ENCODE peak calls at places on chromosome 14, in eight cellular contexts. One of them, this sample, is unnamed.

GRCh38 chr14:89516173-89516572 is 99.1 kb upstream of the FOXN3 start:
- DNase-seq in HCT116: no peak
- DNase-seq in tibial nerve: no peak
- DNase-seq in heart right ventricle: no peak
- DNase-seq in AG10803: no peak
- DNase-seq in epithelial cell of proximal tubule: no peak
- DNase-seq in AG09309: no peak
- DNase-seq in left ventricle myocardium inferior: no peak
- DNase-seq in this sample: no peak

GRCh38 chr14:90409209-90409730 is 12.4 kb downstream of the CALM1 start:
- DNase-seq in HCT116: no peak
- DNase-seq in tibial nerve: peak
- DNase-seq in heart right ventricle: peak
- DNase-seq in AG10803: peak
- DNase-seq in epithelial cell of proximal tubule: peak
- DNase-seq in AG09309: peak
- DNase-seq in left ventricle myocardium inferior: peak
- DNase-seq in this sample: peak

GRCh38 chr14:76950043-76951020 is 78.2 kb downstream of the IRF2BPL start:
- DNase-seq in HCT116: no peak
- DNase-seq in tibial nerve: no peak
- DNase-seq in heart right ventricle: no peak
- DNase-seq in AG10803: peak
- DNase-seq in epithelial cell of proximal tubule: peak
- DNase-seq in AG09309: no peak
- DNase-seq in left ventricle myocardium inferior: no peak
- DNase-seq in this sample: peak

GRCh38 chr14:69038449-69039286 is 59.6 kb upstream of the ACTN1 start:
- DNase-seq in HCT116: no peak
- DNase-seq in tibial nerve: no peak
- DNase-seq in heart right ventricle: peak
- DNase-seq in AG10803: peak
- DNase-seq in epithelial cell of proximal tubule: no peak
- DNase-seq in AG09309: peak
- DNase-seq in left ventricle myocardium inferior: no peak
- DNase-seq in this sample: no peak

GRCh38 chr14:55276736-55277135 is 5.5 kb downstream of the FBXO34 start:
- DNase-seq in HCT116: no peak
- DNase-seq in tibial nerve: no peak
- DNase-seq in heart right ventricle: no peak
- DNase-seq in AG10803: no peak
- DNase-seq in epithelial cell of proximal tubule: no peak
- DNase-seq in AG09309: no peak
- DNase-seq in left ventricle myocardium inferior: no peak
- DNase-seq in this sample: no peak

GRCh38 chr14:104434214-104435076 is 145.1 kb upstream of the C14orf180 start:
- DNase-seq in HCT116: no peak
- DNase-seq in tibial nerve: no peak
- DNase-seq in heart right ventricle: no peak
- DNase-seq in AG10803: no peak
- DNase-seq in epithelial cell of proximal tubule: no peak
- DNase-seq in AG09309: no peak
- DNase-seq in left ventricle myocardium inferior: no peak
- DNase-seq in this sample: no peak

GRCh38 chr14:50801706-50802105 is 29.3 kb downstream of the NIN start:
- DNase-seq in HCT116: no peak
- DNase-seq in tibial nerve: no peak
- DNase-seq in heart right ventricle: no peak
- DNase-seq in AG10803: peak
- DNase-seq in epithelial cell of proximal tubule: peak
- DNase-seq in AG09309: no peak
- DNase-seq in left ventricle myocardium inferior: no peak
- DNase-seq in this sample: no peak

GRCh38 chr14:24249230-24250021 is 7.0 kb upstream of the TINF2 start:
- DNase-seq in HCT116: no peak
- DNase-seq in tibial nerve: no peak
- DNase-seq in heart right ventricle: no peak
- DNase-seq in AG10803: no peak
- DNase-seq in epithelial cell of proximal tubule: no peak
- DNase-seq in AG09309: no peak
- DNase-seq in left ventricle myocardium inferior: no peak
- DNase-seq in this sample: no peak

GRCh38 chr14:85607571-85608219 is 77.8 kb downstream of the FLRT2 start:
- DNase-seq in HCT116: no peak
- DNase-seq in tibial nerve: no peak
- DNase-seq in heart right ventricle: no peak
- DNase-seq in AG10803: peak
- DNase-seq in epithelial cell of proximal tubule: no peak
- DNase-seq in AG09309: peak
- DNase-seq in left ventricle myocardium inferior: no peak
- DNase-seq in this sample: no peak

GRCh38 chr14:105187935-105188524 is 6.9 kb upstream of the NUDT14 start:
- DNase-seq in HCT116: no peak
- DNase-seq in tibial nerve: no peak
- DNase-seq in heart right ventricle: no peak
- DNase-seq in AG10803: no peak
- DNase-seq in epithelial cell of proximal tubule: no peak
- DNase-seq in AG09309: no peak
- DNase-seq in left ventricle myocardium inferior: no peak
- DNase-seq in this sample: peak

GRCh38 chr14:50475460-50475859 is 56.9 kb downstream of the MAP4K5 start:
- DNase-seq in HCT116: no peak
- DNase-seq in tibial nerve: no peak
- DNase-seq in heart right ventricle: no peak
- DNase-seq in AG10803: no peak
- DNase-seq in epithelial cell of proximal tubule: no peak
- DNase-seq in AG09309: no peak
- DNase-seq in left ventricle myocardium inferior: no peak
- DNase-seq in this sample: no peak

GRCh38 chr14:89432226-89432625 is 15.2 kb upstream of the FOXN3 start:
- DNase-seq in HCT116: no peak
- DNase-seq in tibial nerve: no peak
- DNase-seq in heart right ventricle: no peak
- DNase-seq in AG10803: no peak
- DNase-seq in epithelial cell of proximal tubule: no peak
- DNase-seq in AG09309: no peak
- DNase-seq in left ventricle myocardium inferior: no peak
- DNase-seq in this sample: no peak

GRCh38 chr14:94451826-94452225 is 774 bp downstream of the SERPINA11 start:
- DNase-seq in HCT116: no peak
- DNase-seq in tibial nerve: no peak
- DNase-seq in heart right ventricle: no peak
- DNase-seq in AG10803: no peak
- DNase-seq in epithelial cell of proximal tubule: no peak
- DNase-seq in AG09309: no peak
- DNase-seq in left ventricle myocardium inferior: no peak
- DNase-seq in this sample: no peak

GRCh38 chr14:29993148-29993547 is 65.5 kb upstream of the PRKD1 start:
- DNase-seq in HCT116: no peak
- DNase-seq in tibial nerve: no peak
- DNase-seq in heart right ventricle: no peak
- DNase-seq in AG10803: no peak
- DNase-seq in epithelial cell of proximal tubule: no peak
- DNase-seq in AG09309: no peak
- DNase-seq in left ventricle myocardium inferior: no peak
- DNase-seq in this sample: peak

GRCh38 chr14:37587881-37588666 is 7.0 kb downstream of the FOXA1 start:
- DNase-seq in HCT116: no peak
- DNase-seq in tibial nerve: no peak
- DNase-seq in heart right ventricle: no peak
- DNase-seq in AG10803: no peak
- DNase-seq in epithelial cell of proximal tubule: no peak
- DNase-seq in AG09309: no peak
- DNase-seq in left ventricle myocardium inferior: no peak
- DNase-seq in this sample: peak

GRCh38 chr14:23006544-23007419 is 3.2 kb downstream of the C14orf93 start:
- DNase-seq in HCT116: peak
- DNase-seq in tibial nerve: peak
- DNase-seq in heart right ventricle: peak
- DNase-seq in AG10803: peak
- DNase-seq in epithelial cell of proximal tubule: peak
- DNase-seq in AG09309: peak
- DNase-seq in left ventricle myocardium inferior: peak
- DNase-seq in this sample: peak

GRCh38 chr14:70635971-70636595 is 5.6 kb upstream of the TTC9 start:
- DNase-seq in HCT116: peak
- DNase-seq in tibial nerve: no peak
- DNase-seq in heart right ventricle: no peak
- DNase-seq in AG10803: no peak
- DNase-seq in epithelial cell of proximal tubule: peak
- DNase-seq in AG09309: no peak
- DNase-seq in left ventricle myocardium inferior: no peak
- DNase-seq in this sample: no peak

GRCh38 chr14:106372870-106373657 is 846.7 kb downstream of the TMEM121 start:
- DNase-seq in HCT116: peak
- DNase-seq in tibial nerve: peak
- DNase-seq in heart right ventricle: no peak
- DNase-seq in AG10803: no peak
- DNase-seq in epithelial cell of proximal tubule: no peak
- DNase-seq in AG09309: no peak
- DNase-seq in left ventricle myocardium inferior: peak
- DNase-seq in this sample: peak
- TF ChIP-seq CTCF in HCT116: peak
- TF ChIP-seq CTCF in tibial nerve: peak
- TF ChIP-seq CTCF in heart right ventricle: peak
- TF ChIP-seq CTCF in AG10803: no peak
- TF ChIP-seq CTCF in epithelial cell of proximal tubule: peak
- TF ChIP-seq CTCF in AG09309: peak
- TF ChIP-seq CTCF in left ventricle myocardium inferior: peak
- TF ChIP-seq CTCF in this sample: peak

GRCh38 chr14:102500724-102501123 is 8.9 kb downstream of the ANKRD9 start:
- DNase-seq in HCT116: no peak
- DNase-seq in tibial nerve: no peak
- DNase-seq in heart right ventricle: no peak
- DNase-seq in AG10803: no peak
- DNase-seq in epithelial cell of proximal tubule: no peak
- DNase-seq in AG09309: no peak
- DNase-seq in left ventricle myocardium inferior: no peak
- DNase-seq in this sample: no peak

GRCh38 chr14:102503576-102504224 is 5.9 kb downstream of the ANKRD9 start:
- DNase-seq in HCT116: no peak
- DNase-seq in tibial nerve: no peak
- DNase-seq in heart right ventricle: no peak
- DNase-seq in AG10803: no peak
- DNase-seq in epithelial cell of proximal tubule: no peak
- DNase-seq in AG09309: no peak
- DNase-seq in left ventricle myocardium inferior: no peak
- DNase-seq in this sample: no peak

GRCh38 chr14:102502571-102502970 is 7.0 kb downstream of the ANKRD9 start:
- DNase-seq in HCT116: no peak
- DNase-seq in tibial nerve: no peak
- DNase-seq in heart right ventricle: no peak
- DNase-seq in AG10803: no peak
- DNase-seq in epithelial cell of proximal tubule: no peak
- DNase-seq in AG09309: no peak
- DNase-seq in left ventricle myocardium inferior: no peak
- DNase-seq in this sample: no peak

GRCh38 chr14:102500190-102500661 is 9.3 kb downstream of the ANKRD9 start:
- DNase-seq in HCT116: no peak
- DNase-seq in tibial nerve: peak
- DNase-seq in heart right ventricle: peak
- DNase-seq in AG10803: peak
- DNase-seq in epithelial cell of proximal tubule: no peak
- DNase-seq in AG09309: peak
- DNase-seq in left ventricle myocardium inferior: peak
- DNase-seq in this sample: no peak

GRCh38 chr14:102501751-102502315 is 7.7 kb downstream of the ANKRD9 start:
- DNase-seq in HCT116: no peak
- DNase-seq in tibial nerve: no peak
- DNase-seq in heart right ventricle: no peak
- DNase-seq in AG10803: no peak
- DNase-seq in epithelial cell of proximal tubule: no peak
- DNase-seq in AG09309: no peak
- DNase-seq in left ventricle myocardium inferior: no peak
- DNase-seq in this sample: no peak
- TF ChIP-seq CTCF in HCT116: peak
- TF ChIP-seq CTCF in tibial nerve: no peak
- TF ChIP-seq CTCF in heart right ventricle: no peak
- TF ChIP-seq CTCF in AG10803: no peak
- TF ChIP-seq CTCF in epithelial cell of proximal tubule: no peak
- TF ChIP-seq CTCF in AG09309: peak
- TF ChIP-seq CTCF in left ventricle myocardium inferior: peak
- TF ChIP-seq CTCF in this sample: no peak

DNA sequence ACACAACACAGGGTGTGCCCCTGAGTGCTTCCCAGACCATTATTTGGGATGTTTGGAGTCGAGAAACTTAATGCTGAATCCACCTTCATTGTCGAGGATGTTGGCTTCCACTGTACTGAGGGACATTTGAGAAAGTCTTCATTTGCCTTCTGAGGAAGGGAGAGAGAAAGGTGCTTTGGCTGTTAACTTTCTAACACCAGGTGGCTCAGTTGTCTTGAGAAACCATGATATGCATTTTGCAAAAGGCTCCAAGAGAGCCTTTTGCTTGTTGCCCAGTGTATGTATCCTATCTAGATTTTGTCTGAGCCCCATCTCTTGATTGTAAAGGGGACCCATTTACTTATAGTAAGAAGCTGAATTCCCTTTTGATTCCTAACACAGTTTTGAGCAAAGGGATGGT is 28.6 kb upstream of the NRXN3 start:
- DNase-seq in HCT116: no peak
- DNase-seq in tibial nerve: no peak
- DNase-seq in heart right ventricle: no peak
- DNase-seq in AG10803: no peak
- DNase-seq in epithelial cell of proximal tubule: no peak
- DNase-seq in AG09309: no peak
- DNase-seq in left ventricle myocardium inferior: no peak
- DNase-seq in this sample: no peak
- TF ChIP-seq CTCF in HCT116: no peak
- TF ChIP-seq CTCF in tibial nerve: no peak
- TF ChIP-seq CTCF in heart right ventricle: no peak
- TF ChIP-seq CTCF in AG10803: no peak
- TF ChIP-seq CTCF in epithelial cell of proximal tubule: peak
- TF ChIP-seq CTCF in AG09309: no peak
- TF ChIP-seq CTCF in left ventricle myocardium inferior: no peak
- TF ChIP-seq CTCF in this sample: no peak

DNA sequence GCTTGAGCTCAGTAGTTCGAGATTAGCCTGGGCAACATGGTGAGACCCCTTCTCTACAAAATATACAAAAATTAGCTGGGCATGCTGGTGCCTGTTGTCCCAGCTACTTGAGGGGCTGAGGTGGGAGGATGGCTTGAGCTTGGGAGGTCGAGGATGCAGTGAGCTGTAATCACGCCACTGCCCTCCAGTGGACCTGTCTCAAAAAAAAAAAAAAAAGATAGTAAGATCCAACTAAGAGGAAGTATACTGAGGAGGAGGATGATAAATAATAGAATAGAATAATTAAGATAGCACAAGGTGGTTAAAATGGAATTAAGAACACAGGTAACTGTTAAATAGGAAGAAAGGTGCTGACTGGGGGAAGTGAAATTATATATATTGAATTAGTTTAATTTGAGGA is 37.0 kb upstream of the BAZ1A start:
- DNase-seq in HCT116: no peak
- DNase-seq in tibial nerve: no peak
- DNase-seq in heart right ventricle: no peak
- DNase-seq in AG10803: no peak
- DNase-seq in epithelial cell of proximal tubule: no peak
- DNase-seq in AG09309: no peak
- DNase-seq in left ventricle myocardium inferior: no peak
- DNase-seq in this sample: no peak
- TF ChIP-seq CTCF in HCT116: peak
- TF ChIP-seq CTCF in tibial nerve: no peak
- TF ChIP-seq CTCF in heart right ventricle: no peak
- TF ChIP-seq CTCF in AG10803: no peak
- TF ChIP-seq CTCF in epithelial cell of proximal tubule: peak
- TF ChIP-seq CTCF in AG09309: no peak
- TF ChIP-seq CTCF in left ventricle myocardium inferior: no peak
- TF ChIP-seq CTCF in this sample: no peak